ENCODE peak calls at places on chromosomes 6 and 20, in six cellular contexts. One of them, this sample, is unnamed.

GRCh38 chr20:32206383-32207210 is 946 bp downstream of the PLAGL2 start:
- DNase-seq in K562: no peak
- DNase-seq in H1: no peak
- DNase-seq in HepG2: no peak
- DNase-seq in GM12878: no peak
- DNase-seq in HCT116: no peak
- DNase-seq in this sample: no peak

GRCh38 chr20:17969276-17969883 is 562 bp downstream of the MGME1 start:
- DNase-seq in K562: no peak
- DNase-seq in H1: no peak
- DNase-seq in HepG2: peak; percentile 67
- DNase-seq in GM12878: no peak
- DNase-seq in HCT116: no peak
- DNase-seq in this sample: no peak

GRCh38 chr20:62921119-62921687 is 5.1 kb downstream of the DIDO1 start:
- DNase-seq in K562: peak; percentile 46
- DNase-seq in H1: no peak
- DNase-seq in HepG2: peak; percentile 88
- DNase-seq in GM12878: no peak
- DNase-seq in HCT116: peak; percentile 49
- DNase-seq in this sample: peak; percentile 53

GRCh38 chr20:1122388-1123315 is 4.2 kb downstream of the PSMF1 start:
- DNase-seq in K562: no peak
- DNase-seq in H1: no peak
- DNase-seq in HepG2: peak; percentile 99
- DNase-seq in GM12878: no peak
- DNase-seq in HCT116: no peak
- DNase-seq in this sample: peak; percentile 52

GRCh38 chr20:23092409-23092756 is 6.3 kb upstream of the CD93 start:
- DNase-seq in K562: peak; percentile 34
- DNase-seq in H1: no peak
- DNase-seq in HepG2: no peak
- DNase-seq in GM12878: no peak
- DNase-seq in HCT116: no peak
- DNase-seq in this sample: peak; percentile 89

GRCh38 chr6:39924283-39924682 is 10.0 kb downstream of the MOCS1 start:
- DNase-seq in K562: no peak
- DNase-seq in H1: no peak
- DNase-seq in HepG2: no peak
- DNase-seq in GM12878: no peak
- DNase-seq in HCT116: no peak
- DNase-seq in this sample: no peak

GRCh38 chr6:27374824-27375612 is 13.5 kb upstream of the ZNF391 start:
- DNase-seq in K562: peak; percentile 88
- DNase-seq in H1: peak; percentile 66
- DNase-seq in HepG2: peak; percentile 31
- DNase-seq in GM12878: no peak
- DNase-seq in HCT116: peak; percentile 86
- DNase-seq in this sample: peak; percentile 35

GRCh38 chr6:113718588-113718987 is 138.6 kb upstream of the MARCKS start:
- DNase-seq in K562: no peak
- DNase-seq in H1: no peak
- DNase-seq in HepG2: no peak
- DNase-seq in GM12878: no peak
- DNase-seq in HCT116: no peak
- DNase-seq in this sample: no peak

GRCh38 chr6:97282238-97282725 is 734 bp downstream of the MMS22L start:
- DNase-seq in K562: peak; percentile 51
- DNase-seq in H1: no peak
- DNase-seq in HepG2: peak; percentile 9
- DNase-seq in GM12878: no peak
- DNase-seq in HCT116: no peak
- DNase-seq in this sample: peak; percentile 32

GRCh38 chr20:17964073-17964472 is 4.5 kb downstream of the SNX5 start:
- DNase-seq in K562: no peak
- DNase-seq in H1: no peak
- DNase-seq in HepG2: no peak
- DNase-seq in GM12878: no peak
- DNase-seq in HCT116: no peak
- DNase-seq in this sample: no peak

GRCh38 chr6:89082439-89082838 is 1.9 kb downstream of the PNRC1 start:
- DNase-seq in K562: no peak
- DNase-seq in H1: no peak
- DNase-seq in HepG2: no peak
- DNase-seq in GM12878: no peak
- DNase-seq in HCT116: no peak
- DNase-seq in this sample: peak; percentile 41

GRCh38 chr6:152310371-152310954 is 326.7 kb downstream of the SYNE1 start:
- DNase-seq in K562: no peak
- DNase-seq in H1: no peak
- DNase-seq in HepG2: no peak
- DNase-seq in GM12878: no peak
- DNase-seq in HCT116: no peak
- DNase-seq in this sample: no peak

GRCh38 chr6:31010393-31011060 is at the start of gene MUC22:
- DNase-seq in K562: no peak
- DNase-seq in H1: no peak
- DNase-seq in HepG2: no peak
- DNase-seq in GM12878: no peak
- DNase-seq in HCT116: no peak
- DNase-seq in this sample: no peak

GRCh38 chr20:9889270-9889981 is 50.5 kb upstream of the PAK5 start:
- DNase-seq in K562: no peak
- DNase-seq in H1: no peak
- DNase-seq in HepG2: peak; percentile 35
- DNase-seq in GM12878: peak; percentile 25
- DNase-seq in HCT116: no peak
- DNase-seq in this sample: peak; percentile 16

GRCh38 chr20:9051508-9051907 is 17.4 kb upstream of the PLCB4 start:
- DNase-seq in K562: peak; percentile 10
- DNase-seq in H1: no peak
- DNase-seq in HepG2: peak; percentile 43
- DNase-seq in GM12878: no peak
- DNase-seq in HCT116: peak; percentile 86
- DNase-seq in this sample: peak; percentile 93

GRCh38 chr6:15280023-15280422 is 34.2 kb downstream of the JARID2 start:
- DNase-seq in K562: no peak
- DNase-seq in H1: no peak
- DNase-seq in HepG2: peak; percentile 44
- DNase-seq in GM12878: no peak
- DNase-seq in HCT116: no peak
- DNase-seq in this sample: peak; percentile 36

GRCh38 chr20:38748863-38749153 is 548 bp downstream of the ACTR5 start:
- DNase-seq in K562: no peak
- DNase-seq in H1: no peak
- DNase-seq in HepG2: no peak
- DNase-seq in GM12878: no peak
- DNase-seq in HCT116: peak; percentile 22
- DNase-seq in this sample: no peak

GRCh38 chr6:39791850-39792500 is at the start of gene DAAM2:
- DNase-seq in K562: no peak
- DNase-seq in H1: no peak
- DNase-seq in HepG2: no peak
- DNase-seq in GM12878: no peak
- DNase-seq in HCT116: no peak
- DNase-seq in this sample: peak; percentile 22

GRCh38 chr6:118509009-118509617 is 39.0 kb upstream of the PLN start:
- DNase-seq in K562: peak; percentile 16
- DNase-seq in H1: no peak
- DNase-seq in HepG2: peak; percentile 26
- DNase-seq in GM12878: no peak
- DNase-seq in HCT116: peak; percentile 35
- DNase-seq in this sample: peak; percentile 60

GRCh38 chr6:42279966-42280629 is 62.4 kb upstream of the MRPS10 start:
- DNase-seq in K562: no peak
- DNase-seq in H1: no peak
- DNase-seq in HepG2: no peak
- DNase-seq in GM12878: no peak
- DNase-seq in HCT116: no peak
- DNase-seq in this sample: peak; percentile 32

GRCh38 chr20:4247898-4248858 is 232.8 kb upstream of the RNF24 start:
- DNase-seq in K562: no peak
- DNase-seq in H1: no peak
- DNase-seq in HepG2: no peak
- DNase-seq in GM12878: no peak
- DNase-seq in HCT116: no peak
- DNase-seq in this sample: no peak

GRCh38 chr6:157317129-157317814 is 6.0 kb downstream of the TMEM242 start:
- DNase-seq in K562: peak; percentile 73
- DNase-seq in H1: no peak
- DNase-seq in HepG2: peak; percentile 48
- DNase-seq in GM12878: no peak
- DNase-seq in HCT116: peak; percentile 51
- DNase-seq in this sample: peak; percentile 98

GRCh38 chr6:53679446-53679933 is 13.9 kb upstream of the KLHL31 start:
- DNase-seq in K562: peak; percentile 27
- DNase-seq in H1: no peak
- DNase-seq in HepG2: peak; percentile 62
- DNase-seq in GM12878: no peak
- DNase-seq in HCT116: peak; percentile 60
- DNase-seq in this sample: peak; percentile 33

GRCh38 chr6:145866449-145867401 is 52.1 kb upstream of the FBXO30 start:
- DNase-seq in K562: no peak
- DNase-seq in H1: no peak
- DNase-seq in HepG2: no peak
- DNase-seq in GM12878: no peak
- DNase-seq in HCT116: no peak
- DNase-seq in this sample: no peak

GRCh38 chr6:3120765-3121089 is 2.2 kb downstream of the BPHL start:
- DNase-seq in K562: no peak
- DNase-seq in H1: no peak
- DNase-seq in HepG2: no peak
- DNase-seq in GM12878: no peak
- DNase-seq in HCT116: no peak
- DNase-seq in this sample: no peak

GRCh38 chr20:2917266-2917665 is 44.0 kb downstream of the PTPRA start:
- DNase-seq in K562: no peak
- DNase-seq in H1: no peak
- DNase-seq in HepG2: no peak
- DNase-seq in GM12878: no peak
- DNase-seq in HCT116: no peak
- DNase-seq in this sample: no peak

GRCh38 chr6:41584668-41585205 is 38.6 kb downstream of the FOXP4 start:
- DNase-seq in K562: no peak
- DNase-seq in H1: no peak
- DNase-seq in HepG2: no peak
- DNase-seq in GM12878: no peak
- DNase-seq in HCT116: no peak
- DNase-seq in this sample: no peak

DNA sequence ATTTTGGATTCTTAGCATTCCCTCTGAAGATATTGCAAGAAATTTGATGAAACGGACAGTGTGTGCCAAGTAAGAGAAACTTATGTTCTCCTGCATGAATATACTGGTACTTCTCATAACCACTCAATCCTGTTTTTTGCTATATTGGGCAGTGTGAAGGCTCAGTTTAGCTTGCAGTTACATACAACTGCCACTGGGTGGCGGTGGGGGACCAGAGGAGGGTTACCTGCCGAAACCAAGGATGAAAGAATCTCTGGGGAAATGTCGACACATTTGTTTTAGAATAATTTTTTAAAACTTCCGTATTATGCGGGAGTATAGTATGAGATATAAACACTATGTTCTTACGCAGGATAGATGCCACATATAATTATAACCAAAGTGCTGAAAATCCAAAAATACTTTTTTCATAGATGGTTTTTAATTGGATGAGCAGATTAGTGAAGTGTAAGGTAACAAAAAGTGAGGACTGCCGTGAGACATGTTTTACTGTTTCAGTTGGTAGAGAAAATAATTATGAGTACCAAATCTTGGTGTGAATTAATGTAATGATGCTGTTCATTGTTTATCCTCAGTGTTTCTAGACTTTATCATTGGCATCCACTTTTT is 9.7 kb downstream of the TRMT11 start:
- DNase-seq in K562: peak; percentile 70
- DNase-seq in H1: no peak
- DNase-seq in HepG2: peak; percentile 72
- DNase-seq in GM12878: peak; percentile 28
- DNase-seq in HCT116: peak; percentile 41
- DNase-seq in this sample: peak; percentile 74
- TF ChIP-seq MAX in K562: no peak
- TF ChIP-seq MAX in H1: no peak
- TF ChIP-seq MAX in HepG2: no peak
- TF ChIP-seq MAX in GM12878: no peak
- TF ChIP-seq MAX in HCT116: no peak
- TF ChIP-seq MAX in this sample: no peak

GRCh38 chr20:19212524-19213502 is at the start of gene SLC24A3:
- DNase-seq in K562: no peak
- DNase-seq in H1: no peak
- DNase-seq in HepG2: peak; percentile 23
- DNase-seq in GM12878: no peak
- DNase-seq in HCT116: no peak
- DNase-seq in this sample: no peak
- TF ChIP-seq EZH2 in K562: no peak
- TF ChIP-seq EZH2 in H1: peak; percentile 50
- TF ChIP-seq EZH2 in HepG2: peak; percentile 89
- TF ChIP-seq EZH2 in GM12878: no peak
- TF ChIP-seq EZH2 in HCT116: no peak
- TF ChIP-seq EZH2 in this sample: no peak

DNA sequence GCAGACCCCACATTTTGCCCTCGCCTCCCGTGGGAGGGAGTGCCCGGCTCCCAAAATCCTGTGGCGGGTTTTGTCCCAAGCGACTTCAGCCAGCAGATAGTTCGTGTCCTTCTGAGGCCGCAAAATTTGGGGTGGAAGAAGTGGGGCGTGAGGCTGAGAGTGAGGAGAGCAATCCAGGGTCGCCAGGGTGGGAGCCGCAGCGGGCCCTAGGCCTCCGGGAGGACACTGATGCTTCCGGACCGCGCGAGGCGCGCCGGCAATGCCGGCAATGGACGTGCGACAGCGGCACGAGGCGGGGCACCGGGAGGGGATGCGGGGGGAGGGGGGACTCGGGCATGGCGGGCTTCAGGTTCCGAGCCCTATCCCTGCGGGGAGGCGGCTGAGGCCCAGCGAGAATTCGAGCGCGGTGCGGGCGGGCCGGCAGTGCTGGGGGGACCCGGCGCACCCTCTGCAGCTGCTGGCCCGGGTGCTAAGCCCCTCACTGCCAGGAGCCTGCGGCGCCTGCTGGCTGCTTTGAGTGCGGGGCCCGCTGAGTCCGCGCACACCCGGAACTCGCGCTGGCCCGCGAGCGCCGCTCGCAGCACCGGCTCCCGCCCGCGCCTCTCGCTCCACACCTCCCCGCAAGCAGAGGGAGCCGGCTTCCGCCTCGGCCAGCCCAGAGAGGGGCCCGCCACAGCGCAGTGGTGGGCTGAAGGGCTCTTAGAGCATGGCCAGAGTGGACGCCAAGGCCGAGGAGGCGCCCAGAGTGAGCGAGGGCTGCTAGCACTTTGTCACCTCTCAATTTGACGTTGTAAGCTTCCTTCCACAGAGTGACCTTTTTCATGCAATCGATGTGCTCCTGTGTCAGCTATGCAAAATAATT is 143.8 kb downstream of the LPA start:
- DNase-seq in K562: peak; percentile 86
- DNase-seq in H1: peak; percentile 25
- DNase-seq in HepG2: peak; percentile 50
- DNase-seq in GM12878: no peak
- DNase-seq in HCT116: no peak
- DNase-seq in this sample: peak; percentile 25
- TF ChIP-seq CTCF in K562: peak; percentile 32
- TF ChIP-seq CTCF in H1: peak; percentile 83
- TF ChIP-seq CTCF in HepG2: peak; percentile 97
- TF ChIP-seq CTCF in GM12878: no peak
- TF ChIP-seq CTCF in HCT116: no peak
- TF ChIP-seq CTCF in this sample: peak; percentile 80

GRCh38 chr20:54140067-54140466 is 33.7 kb downstream of the CYP24A1 start:
- DNase-seq in K562: no peak
- DNase-seq in H1: no peak
- DNase-seq in HepG2: no peak
- DNase-seq in GM12878: no peak
- DNase-seq in HCT116: no peak
- DNase-seq in this sample: no peak
- TF ChIP-seq MAX in K562: no peak
- TF ChIP-seq MAX in H1: no peak
- TF ChIP-seq MAX in HepG2: no peak
- TF ChIP-seq MAX in GM12878: no peak
- TF ChIP-seq MAX in HCT116: no peak
- TF ChIP-seq MAX in this sample: no peak